ENCODE peak calls at places on chromosome 4, in five cellular contexts. E is heart right ventricle; M is CD4-positive, CD25-positive, alpha-beta regulatory T cell; Q is tibial nerve; B is WERI-Rb-1. H is an unnamed sample.

GRCh38 chr4:149584703-149585102 is 230.9 kb downstream of the IQCM start:
- DNase-seq in M (no peak), Q (no peak), E (no peak), B (no peak), H (no peak)

GRCh38 chr4:163395055-163395454 is 51.4 kb downstream of the NPY5R start:
- DNase-seq in Q (no peak), E (no peak), M (no peak), B (no peak), H (no peak)

GRCh38 chr4:176927664-176928063 is 134.9 kb upstream of the VEGFC start:
- DNase-seq in Q (no peak), B (no peak), M (no peak), E (no peak), H (no peak)

GRCh38 chr4:105434940-105435339 is 38.9 kb downstream of the PPA2 start:
- DNase-seq in B (no peak), Q (no peak), E (no peak), M (no peak), H (no peak)

GRCh38 chr4:118883861-118884260 is 4.8 kb upstream of the SYNPO2 start:
- DNase-seq in Q (no peak), E (no peak), M (no peak), B (no peak), H (no peak)

GRCh38 chr4:79225360-79225759 is 100.5 kb downstream of the NAA11 start:
- DNase-seq in E (no peak), Q (no peak), M (no peak), B (no peak), H (no peak)

GRCh38 chr4:85475631-85476233 is 782 bp downstream of the ARHGAP24 start:
- DNase-seq in E (peak; percentile 34), Q (no peak), B (no peak), M (no peak), H (peak; percentile 55)

GRCh38 chr4:143768007-143768591 is 67.6 kb upstream of the FREM3 start:
- DNase-seq in B (no peak), Q (no peak), E (no peak), M (no peak), H (no peak)

DNA sequence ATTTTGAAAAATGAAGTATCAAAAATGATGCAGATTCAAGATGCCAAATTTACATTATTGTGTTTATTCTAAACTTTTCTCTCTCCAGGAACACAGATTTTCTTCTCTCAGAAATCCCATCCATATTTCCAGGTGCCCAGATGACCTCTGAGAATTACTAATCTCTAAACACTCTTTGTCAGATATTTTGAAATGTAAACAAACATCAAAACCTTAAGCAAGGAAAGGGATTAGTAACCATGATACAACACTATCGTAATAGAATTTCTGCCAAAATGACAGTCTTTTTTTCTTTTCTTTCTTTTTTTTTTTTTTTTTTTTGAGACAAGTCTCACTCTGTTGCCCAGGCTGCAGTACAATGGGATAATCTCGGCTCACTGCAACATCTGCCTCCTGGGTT is 76.7 kb downstream of the PDS5A start:
- DNase-seq in M (no peak), Q (no peak), B (no peak), E (no peak), H (no peak)
- H3K36me3 ChIP-seq in M (peaks cover 73% of the 10 kb centered on the region), Q (no peaks in the 10 kb centered on the region), B (peaks cover 91% of the 10 kb centered on the region), E (peaks cover 99% of the 10 kb centered on the region), H (no peaks in the 10 kb centered on the region)

DNA sequence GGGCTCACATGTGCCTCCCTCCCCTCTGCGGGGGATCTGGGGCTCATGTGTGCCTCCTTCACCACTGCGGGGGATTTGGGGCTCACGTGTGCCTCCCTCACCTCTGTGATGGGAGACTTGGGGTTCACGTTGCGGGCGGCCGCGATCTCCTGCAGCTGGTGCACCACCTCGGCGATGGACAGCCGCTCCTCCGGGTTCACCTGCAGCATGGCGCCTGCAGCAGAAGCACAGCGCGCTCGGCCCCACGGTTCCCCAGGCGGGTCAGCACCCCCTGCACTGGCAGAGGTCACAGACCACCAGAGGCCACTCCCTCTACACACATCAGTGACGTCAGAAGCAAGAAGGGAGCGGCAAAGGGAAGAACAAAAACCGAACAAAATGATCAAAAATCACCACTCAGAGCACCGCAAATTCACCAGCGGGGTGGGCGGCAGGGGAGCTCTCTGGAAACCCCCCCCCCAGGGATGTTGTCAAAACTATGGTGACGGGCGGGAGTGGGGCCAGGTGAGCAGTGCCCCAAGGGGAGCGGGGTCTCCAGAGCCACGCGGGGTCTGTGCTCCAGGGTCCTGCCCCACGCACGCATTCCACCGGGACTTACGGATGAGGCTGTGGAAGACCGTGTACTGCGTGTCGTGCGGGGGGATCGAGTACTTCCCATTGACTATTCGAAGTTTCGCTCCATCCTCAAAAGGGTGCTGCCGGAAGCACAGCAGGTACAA is 38.7 kb downstream of the GAK start:
- DNase-seq in M (no peak), Q (no peak), E (no peak), B (no peak), H (no peak)
- H3K36me3 ChIP-seq in M (peaks cover 44% of the 10 kb centered on the region), Q (no peaks in the 10 kb centered on the region), E (peaks cover 94% of the 10 kb centered on the region), B (peaks cover 67% of the 10 kb centered on the region), H (no peaks in the 10 kb centered on the region)

GRCh38 chr4:151107063-151107462 is 7.6 kb downstream of the RPS3A start:
- DNase-seq in M (no peak), Q (no peak), E (no peak), B (no peak), H (no peak)
- H3K36me3 ChIP-seq in M (peaks cover 66% of the 10 kb centered on the region), Q (no peaks in the 10 kb centered on the region), E (peaks cover 70% of the 10 kb centered on the region), B (peaks cover 76% of the 10 kb centered on the region), H (no peaks in the 10 kb centered on the region)

GRCh38 chr4:8609824-8610350 is 17.3 kb downstream of the CPZ start:
- DNase-seq in M (no peak), Q (no peak), E (no peak), B (no peak), H (no peak)
- H3K36me3 ChIP-seq in M (no peaks in the 10 kb centered on the region), Q (no peaks in the 10 kb centered on the region), E (no peaks in the 10 kb centered on the region), B (no peaks in the 10 kb centered on the region), H (no peaks in the 10 kb centered on the region)

GRCh38 chr4:158870282-158871049 is 101.6 kb downstream of the FNIP2 start:
- DNase-seq in M (no peak), Q (no peak), B (no peak), E (no peak), H (peak; percentile 40)

GRCh38 chr4:158869001-158869400 is 100.2 kb downstream of the FNIP2 start:
- DNase-seq in Q (no peak), M (no peak), E (no peak), B (no peak), H (no peak)

GRCh38 chr4:158871050-158871724 is 102.4 kb downstream of the FNIP2 start:
- DNase-seq in E (no peak), B (no peak), Q (no peak), M (no peak), H (peak; percentile 28)

GRCh38 chr4:158865520-158866177 is 96.8 kb downstream of the FNIP2 start:
- DNase-seq in Q (no peak), E (no peak), B (no peak), M (peak; percentile 23), H (no peak)

DNA sequence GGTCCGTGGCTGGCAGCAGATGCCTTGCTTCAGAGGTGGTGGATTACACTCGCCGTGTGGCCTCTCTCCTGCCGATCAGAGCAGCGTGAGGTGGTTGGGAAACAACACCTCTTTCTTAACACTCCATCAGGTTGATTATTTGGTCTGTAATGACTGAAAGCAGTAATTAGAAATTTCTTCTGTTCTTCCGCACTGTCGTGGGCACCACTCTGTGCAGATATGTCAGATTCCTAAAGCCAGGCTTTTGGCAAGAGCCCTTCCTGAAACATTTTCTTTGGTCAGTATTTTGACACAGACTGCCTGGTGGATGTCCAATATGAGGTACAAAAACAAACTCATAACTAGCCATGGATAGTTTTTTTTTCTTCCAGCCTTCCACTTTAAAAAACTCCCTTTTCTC is 100.9 kb downstream of the FNIP2 start:
- DNase-seq in E (no peak), B (no peak), M (no peak), Q (no peak), H (no peak)
- H3K36me3 ChIP-seq in E (peaks cover 97% of the 10 kb centered on the region), B (peaks cover 39% of the 10 kb centered on the region), M (no peaks in the 10 kb centered on the region), Q (no peaks in the 10 kb centered on the region), H (no peaks in the 10 kb centered on the region)

H was measured in ovary.